ENCODE peak calls at places on chromosome 7, in six cellular contexts. C is omental fat pad; I is NCI-H187; G is activated effector memory CD4-positive, alpha-beta T cell treated with anti-CD3 and anti-CD28 coated beads, Interleukin-2, amount 50 U/mL, for 16 hours; Z is T-helper 2 cell; T is stimulated activated CD8-positive, alpha-beta memory T cell treated with anti-CD3 and anti-CD28 coated beads, Interleukin-15, amount 100 ng/mL, for 4 hours. N is an unnamed sample.

GRCh38 chr7:6476596-6477374 is 29.0 kb upstream of the DAGLB start:
- DNase-seq in C (no peak), I (no peak), G (no peak), Z (no peak), T (no peak), N (no peak)

GRCh38 chr7:66283003-66283920 is 78.1 kb downstream of the TPST1 start:
- DNase-seq in C (no peak), I (no peak), G (no peak), Z (no peak), T (no peak), N (peak)

GRCh38 chr7:142908921-142909870 is 23.7 kb upstream of the TRPV6 start:
- DNase-seq in C (no peak), I (no peak), G (no peak), Z (no peak), T (no peak), N (no peak)

GRCh38 chr7:5231116-5231515 is 41.1 kb downstream of the WIPI2 start:
- DNase-seq in C (no peak), I (no peak), G (no peak), Z (no peak), T (no peak), N (no peak)

GRCh38 chr7:92765725-92766124 is 70.6 kb downstream of the CDK6 start:
- DNase-seq in C (no peak), I (no peak), G (no peak), Z (no peak), T (no peak), N (no peak)

GRCh38 chr7:111076205-111076604 is 14.7 kb upstream of the LRRN3 start:
- DNase-seq in C (no peak), I (no peak), G (no peak), Z (no peak), T (no peak), N (no peak)

GRCh38 chr7:40899651-40900507 is 765.1 kb downstream of the SUGCT start:
- DNase-seq in C (no peak), I (no peak), G (no peak), Z (no peak), T (no peak), N (peak)

GRCh38 chr7:45708046-45708950 is 134.1 kb downstream of the ADCY1 start:
- DNase-seq in C (no peak), I (no peak), G (peak), Z (no peak), T (no peak), N (no peak)

GRCh38 chr7:30524545-30524944 is 19.9 kb upstream of the GGCT start:
- DNase-seq in C (no peak), I (no peak), G (no peak), Z (no peak), T (no peak), N (no peak)

GRCh38 chr7:4245866-4246470 is 436.1 kb upstream of the FOXK1 start:
- DNase-seq in C (no peak), I (no peak), G (peak), Z (no peak), T (no peak), N (no peak)

GRCh38 chr7:105594034-105594433 is 12.7 kb upstream of the EFCAB10 start:
- DNase-seq in C (no peak), I (no peak), G (no peak), Z (no peak), T (no peak), N (no peak)

GRCh38 chr7:155962191-155962967 is 150.1 kb upstream of the SHH start:
- DNase-seq in C (no peak), I (no peak), G (no peak), Z (no peak), T (no peak), N (no peak)

GRCh38 chr7:7323921-7324320 is 141.6 kb downstream of the C1GALT1 start:
- DNase-seq in C (no peak), I (no peak), G (no peak), Z (no peak), T (no peak), N (no peak)